ENCODE peak calls at places on chromosomes 1 and 21, in ten cellular contexts. C, O, T, K, A, Z, M, U, S and E are unnamed samples.

GRCh38 chr1:26799479-26800133 is 11.9 kb downstream of the PIGV start:
- DNase-seq in C (peak; percentile 42), O (no peak), T (peak; percentile 86), K (peak; percentile 25), A (peak; percentile 71), Z (peak; percentile 83), M (no peak), U (no peak), S (no peak), E (no peak)

GRCh38 chr1:35062518-35063196 is 16.5 kb upstream of the ZMYM1 start:
- DNase-seq in C (no peak), O (no peak), T (no peak), K (peak; percentile 14), A (no peak), Z (peak; percentile 87), M (no peak), U (no peak), S (no peak), E (no peak)

GRCh38 chr1:231181271-231181670 is 19.4 kb downstream of the TRIM67 start:
- DNase-seq in C (no peak), O (no peak), T (no peak), K (no peak), A (no peak), Z (no peak), M (no peak), U (no peak), S (no peak), E (no peak)

GRCh38 chr1:192066202-192066601 is 92.1 kb upstream of the RGS18 start:
- DNase-seq in C (no peak), O (no peak), T (no peak), K (no peak), A (no peak), Z (no peak), M (no peak), U (no peak), S (no peak), E (no peak)

GRCh38 chr1:47713333-47713953 is 275.6 kb downstream of the FOXD2 start:
- DNase-seq in C (no peak), O (no peak), T (no peak), K (no peak), A (no peak), Z (no peak), M (no peak), U (no peak), S (no peak), E (no peak)

GRCh38 chr21:17585875-17586450 is 26.7 kb downstream of the BTG3 start:
- DNase-seq in C (no peak), O (peak; percentile 37), T (peak; percentile 31), K (peak; percentile 22), A (no peak), Z (peak; percentile 47), M (no peak), U (no peak), S (no peak), E (no peak)

GRCh38 chr1:9207086-9207485 is 27.5 kb upstream of the H6PD start:
- DNase-seq in C (no peak), O (no peak), T (peak; percentile 71), K (no peak), A (no peak), Z (peak; percentile 85), M (no peak), U (no peak), S (no peak), E (no peak)

GRCh38 chr1:167871331-167871730 is 42.6 kb downstream of the ADCY10 start:
- DNase-seq in C (no peak), O (no peak), T (peak; percentile 18), K (no peak), A (no peak), Z (peak; percentile 61), M (no peak), U (no peak), S (no peak), E (no peak)

GRCh38 chr21:9767592-9768375 is 753.6 kb upstream of the TPTE start:
- DNase-seq in C (no peak), O (no peak), T (no peak), K (no peak), A (no peak), Z (no peak), M (no peak), U (no peak), S (no peak), E (no peak)

GRCh38 chr1:228833911-228834631 is 98.8 kb downstream of the RHOU start:
- DNase-seq in C (no peak), O (no peak), T (no peak), K (no peak), A (no peak), Z (no peak), M (no peak), U (no peak), S (no peak), E (peak; percentile 29)

GRCh38 chr1:61094677-61095076 is 12.3 kb downstream of the NFIA start:
- DNase-seq in C (no peak), O (no peak), T (no peak), K (no peak), A (no peak), Z (no peak), M (no peak), U (no peak), S (no peak), E (no peak)

GRCh38 chr1:211639500-211640361 is 35.7 kb downstream of the NEK2 start:
- DNase-seq in C (no peak), O (no peak), T (peak; percentile 93), K (no peak), A (no peak), Z (peak; percentile 96), M (no peak), U (no peak), S (no peak), E (no peak)

GRCh38 chr1:13901041-13901440 is 201.1 kb downstream of the PRDM2 start:
- DNase-seq in C (no peak), O (no peak), T (no peak), K (no peak), A (no peak), Z (no peak), M (no peak), U (no peak), S (no peak), E (no peak)

GRCh38 chr1:19337289-19337688 is 25.2 kb downstream of the SLC66A1 start:
- DNase-seq in C (no peak), O (no peak), T (no peak), K (peak; percentile 32), A (no peak), Z (no peak), M (no peak), U (no peak), S (no peak), E (no peak)

GRCh38 chr1:198794498-198794897 is 155.7 kb downstream of the PTPRC start:
- DNase-seq in C (no peak), O (no peak), T (peak; percentile 45), K (no peak), A (no peak), Z (peak; percentile 96), M (no peak), U (no peak), S (no peak), E (no peak)

GRCh38 chr1:247102381-247102780 is 1.8 kb downstream of the ZNF669 start:
- DNase-seq in C (no peak), O (no peak), T (no peak), K (no peak), A (no peak), Z (peak; percentile 75), M (no peak), U (no peak), S (no peak), E (no peak)

GRCh38 chr1:226476657-226477319 is 68.9 kb upstream of the PARP1 start:
- DNase-seq in C (no peak), O (no peak), T (no peak), K (no peak), A (no peak), Z (peak; percentile 40), M (no peak), U (no peak), S (no peak), E (no peak)

GRCh38 chr1:172483448-172483847 is 39.6 kb upstream of the PIGC start:
- DNase-seq in C (no peak), O (no peak), T (no peak), K (no peak), A (no peak), Z (no peak), M (no peak), U (no peak), S (no peak), E (no peak)

GRCh38 chr1:234927312-234927967 is 201.2 kb downstream of the TOMM20 start:
- DNase-seq in C (no peak), O (no peak), T (no peak), K (no peak), A (no peak), Z (no peak), M (no peak), U (no peak), S (no peak), E (no peak)

GRCh38 chr1:244341455-244342450 is 110.0 kb downstream of the ADSS2 start:
- DNase-seq in C (no peak), O (peak; percentile 24), T (no peak), K (peak; percentile 80), A (no peak), Z (peak; percentile 46), M (no peak), U (no peak), S (no peak), E (peak; percentile 40)

GRCh38 chr1:45304311-45305081 is 22.2 kb upstream of the HPDL start:
- DNase-seq in C (peak; percentile 36), O (peak; percentile 23), T (no peak), K (peak; percentile 12), A (no peak), Z (peak; percentile 47), M (no peak), U (no peak), S (no peak), E (no peak)

GRCh38 chr21:44983421-44984206 is 43.8 kb downstream of the SLX9 start:
- DNase-seq in C (no peak), O (no peak), T (no peak), K (no peak), A (no peak), Z (no peak), M (no peak), U (no peak), S (no peak), E (peak; percentile 43)

GRCh38 chr1:178484698-178485225 is 12.0 kb downstream of the CLEC20A start:
- DNase-seq in C (no peak), O (no peak), T (no peak), K (no peak), A (no peak), Z (no peak), M (no peak), U (no peak), S (no peak), E (no peak)

GRCh38 chr1:155645648-155646047 is 35.6 kb downstream of the MSTO1 start:
- DNase-seq in C (no peak), O (no peak), T (peak; percentile 25), K (no peak), A (no peak), Z (peak; percentile 35), M (no peak), U (no peak), S (no peak), E (no peak)

GRCh38 chr1:212942679-212943392 is 7.5 kb upstream of the VASH2 start:
- DNase-seq in C (no peak), O (no peak), T (no peak), K (no peak), A (no peak), Z (peak; percentile 14), M (no peak), U (no peak), S (no peak), E (no peak)

GRCh38 chr1:97348599-97349265 is 572.1 kb downstream of the DPYD start:
- DNase-seq in C (no peak), O (no peak), T (no peak), K (no peak), A (no peak), Z (peak; percentile 97), M (no peak), U (no peak), S (no peak), E (no peak)